ENCODE peak calls at places on chromosomes 11 and 22, in seven cellular contexts. I, P, T, H, V, F and B are unnamed samples.

GRCh38 chr11:67276821-67277230 is 10.6 kb downstream of the GRK2 start:
- DNase-seq in P (peak; percentile 52), F (peak; percentile 72), V (no peak), T (peak; percentile 51), I (peak; percentile 59), H (no peak), B (peak; percentile 43)

GRCh38 chr11:108198833-108199232 is 23.6 kb downstream of the NPAT start:
- DNase-seq in T (no peak), F (peak; percentile 51), I (peak; percentile 36), P (no peak), H (no peak), V (no peak), B (no peak)

GRCh38 chr11:69205929-69206612 is 50.3 kb downstream of the SMIM38 start:
- DNase-seq in P (no peak), T (no peak), V (no peak), H (no peak), F (no peak), I (no peak), B (no peak)

GRCh38 chr11:126619516-126619915 is 264.0 kb downstream of the ST3GAL4 start:
- DNase-seq in F (no peak), T (no peak), H (no peak), V (no peak), I (no peak), P (no peak), B (no peak)

GRCh38 chr22:48444320-48445112 is 1383.2 kb downstream of the BRD1 start:
- DNase-seq in P (peak; percentile 56), T (no peak), I (no peak), V (no peak), H (no peak), F (no peak), B (peak; percentile 43)

GRCh38 chr22:46233231-46233630 is 16.9 kb downstream of the CDPF1 start:
- DNase-seq in I (no peak), P (peak; percentile 41), F (peak; percentile 85), H (no peak), T (no peak), V (no peak), B (no peak)

GRCh38 chr22:30312053-30312452 is 14.7 kb downstream of the TBC1D10A start:
- DNase-seq in T (no peak), H (peak; percentile 92), I (no peak), P (peak; percentile 79), F (no peak), V (peak; percentile 51), B (no peak)

GRCh38 chr22:46081036-46081830 is 69.1 kb upstream of the PPARA start:
- DNase-seq in P (no peak), F (peak; percentile 62), H (no peak), T (no peak), I (peak; percentile 33), V (no peak), B (no peak)

GRCh38 chr11:69354545-69354897 is 60.6 kb downstream of the MYEOV start:
- DNase-seq in P (no peak), F (no peak), T (no peak), V (no peak), I (no peak), H (no peak), B (no peak)

GRCh38 chr11:93740802-93741093 is 547 bp downstream of the TAF1D start:
- DNase-seq in F (peak; percentile 83), I (peak; percentile 50), V (no peak), P (peak; percentile 68), H (no peak), T (peak; percentile 71), B (peak; percentile 45)

GRCh38 chr11:59271247-59271755 is 58.6 kb upstream of the MPEG1 start:
- DNase-seq in V (no peak), P (no peak), T (no peak), F (no peak), H (no peak), I (no peak), B (no peak)

GRCh38 chr11:8087185-8087584 is 6.2 kb downstream of the TUB start:
- DNase-seq in H (no peak), T (no peak), P (no peak), F (no peak), I (no peak), V (no peak), B (no peak)

GRCh38 chr11:114209904-114210303 is 86.3 kb upstream of the NNMT start:
- DNase-seq in V (no peak), F (no peak), T (no peak), P (no peak), H (no peak), I (no peak), B (no peak)

GRCh38 chr22:22955866-22956535 is 68.4 kb downstream of the IGLL5 start:
- DNase-seq in T (peak; percentile 63), V (peak; percentile 52), P (peak; percentile 74), H (peak; percentile 2), I (peak; percentile 78), F (peak; percentile 62), B (peak; percentile 65)

GRCh38 chr11:86158716-86159669 is 85.6 kb upstream of the EED start:
- DNase-seq in V (no peak), F (no peak), T (no peak), H (no peak), P (no peak), I (no peak), B (no peak)

GRCh38 chr11:35852056-35852455 is 91.8 kb upstream of the LDLRAD3 start:
- DNase-seq in H (no peak), P (no peak), V (no peak), T (no peak), I (no peak), F (peak; percentile 72), B (no peak)

GRCh38 chr22:33210129-33210784 is 152.1 kb upstream of the SYN3 start:
- DNase-seq in F (no peak), T (no peak), H (no peak), I (no peak), P (peak; percentile 40), V (no peak), B (peak; percentile 83)

GRCh38 chr11:113085446-113085845 is 124.2 kb downstream of the NCAM1 start:
- DNase-seq in P (no peak), I (no peak), V (no peak), H (no peak), F (no peak), T (no peak), B (no peak)

DNA sequence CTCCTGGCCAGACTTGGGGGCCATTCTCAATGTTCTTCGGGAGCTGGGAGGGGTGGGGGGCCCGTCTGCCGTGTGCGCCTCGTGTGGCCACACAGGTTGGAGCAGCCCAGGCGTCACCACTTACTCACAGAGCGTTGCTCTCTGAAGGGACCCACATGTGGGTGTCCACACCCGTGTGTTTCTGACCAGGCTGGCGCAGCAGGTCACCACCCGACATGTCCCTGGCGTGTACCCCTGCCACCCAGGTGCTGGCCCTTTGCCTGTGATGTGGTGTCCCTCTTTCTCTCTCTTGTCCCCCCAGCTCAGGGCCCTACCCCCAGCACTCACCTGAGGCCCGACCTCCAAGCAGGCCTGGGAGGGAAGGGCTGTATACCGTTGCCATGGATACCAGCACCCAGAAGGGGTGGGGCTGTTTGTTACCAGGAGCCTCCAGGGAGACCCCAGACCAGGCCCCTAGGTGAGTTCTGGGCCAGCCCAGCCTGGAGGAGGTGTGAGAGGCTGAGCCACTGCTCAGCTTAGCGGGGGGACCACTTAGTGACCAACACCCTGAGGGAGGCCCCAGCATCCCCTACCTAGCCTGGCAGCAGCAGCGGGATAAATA is 1.4 kb downstream of the LMNTD2 start:
- DNase-seq in F (no peak), H (no peak), T (no peak), V (no peak), I (no peak), P (no peak), B (no peak)
- TF ChIP-seq CTCF in F (no peak), H (no peak), T (no peak), V (no peak), I (no peak), P (no peak), B (no peak)

GRCh38 chr11:17722000-17722643 is 2.8 kb downstream of the MYOD1 start:
- DNase-seq in P (no peak), V (peak; percentile 41), T (no peak), I (no peak), H (no peak), F (peak; percentile 75), B (no peak)
- TF ChIP-seq CTCF in P (peak; percentile 57), V (peak; percentile 76), T (no peak), I (no peak), H (peak; percentile 59), F (peak; percentile 57), B (peak; percentile 20)

GRCh38 chr11:82174610-82175009 is 559.1 kb downstream of the FAM181B start:
- DNase-seq in I (no peak), P (no peak), V (no peak), H (no peak), F (no peak), T (no peak), B (no peak)
- TF ChIP-seq CTCF in I (no peak), P (no peak), V (no peak), H (peak; percentile 17), F (no peak), T (no peak), B (no peak)

GRCh38 chr11:118997627-118998387 is at the start of gene CENATAC:
- DNase-seq in T (peak; percentile 94), F (peak; percentile 98), V (peak; percentile 74), H (peak; percentile 64), P (peak; percentile 81), I (peak; percentile 96), B (peak; percentile 99)

GRCh38 chr11:119000906-119001305 is 3.0 kb downstream of the CENATAC start:
- DNase-seq in T (no peak), P (peak; percentile 35), I (no peak), F (no peak), V (no peak), H (no peak), B (no peak)

GRCh38 chr11:118998388-118998717 is 415 bp downstream of the CENATAC start:
- DNase-seq in P (no peak), H (peak; percentile 12), F (no peak), V (no peak), I (no peak), T (no peak), B (no peak)

GRCh38 chr11:118998822-118999221 is 884 bp downstream of the CENATAC start:
- DNase-seq in H (peak; percentile 61), P (peak; percentile 63), V (peak; percentile 74), T (no peak), F (no peak), I (peak; percentile 35), B (no peak)

GRCh38 chr11:118996926-118997626 is 862 bp upstream of the CENATAC start:
- DNase-seq in V (no peak), T (peak; percentile 45), I (no peak), H (no peak), F (no peak), P (peak; percentile 25), B (peak; percentile 69)
- TF ChIP-seq CTCF in V (no peak), T (peak; percentile 48), I (no peak), H (peak; percentile 42), F (no peak), P (peak; percentile 42), B (no peak)

GRCh38 chr11:71086687-71087258 is 165.6 kb downstream of the SHANK2 start:
- DNase-seq in T (no peak), V (no peak), H (no peak), F (no peak), P (peak; percentile 3), I (no peak), B (no peak)
- TF ChIP-seq CTCF in T (no peak), V (peak; percentile 52), H (peak; percentile 70), F (peak; percentile 23), P (peak; percentile 48), I (no peak), B (peak; percentile 26)